ENCODE peak calls at places on chromosomes 6 and 20, in five cellular contexts. E is prostate gland; C is A549; T is CD4-positive, alpha-beta T cell; H is IMR-90. S is an unnamed sample.

GRCh38 chr6:156809034-156809433 is 31.9 kb downstream of the ARID1B start:
- DNase-seq in E (no peak), C (no peak), T (no peak), H (peak; percentile 55), S (peak; percentile 71)

GRCh38 chr6:35605600-35605999 is 83.1 kb downstream of the FKBP5 start:
- DNase-seq in E (no peak), C (no peak), T (no peak), H (no peak), S (no peak)

GRCh38 chr20:23157741-23158140 is 71.6 kb upstream of the CD93 start:
- DNase-seq in E (no peak), C (no peak), T (no peak), H (no peak), S (no peak)

GRCh38 chr20:1335961-1336698 is 7.2 kb upstream of the SDCBP2 start:
- DNase-seq in E (no peak), C (no peak), T (no peak), H (no peak), S (no peak)

GRCh38 chr20:40497781-40498691 is 191.0 kb downstream of the MAFB start:
- DNase-seq in E (no peak), C (no peak), T (no peak), H (no peak), S (peak; percentile 94)

GRCh38 chr20:35171753-35172433 is at the start of gene PROCR:
- DNase-seq in E (peak; percentile 86), C (peak; percentile 94), T (no peak), H (peak; percentile 90), S (peak; percentile 60)

GRCh38 chr6:163730496-163731210 is 316.1 kb downstream of the QKI start:
- DNase-seq in E (no peak), C (no peak), T (no peak), H (no peak), S (no peak)

GRCh38 chr6:143504369-143504768 is 7.2 kb downstream of the FUCA2 start:
- DNase-seq in E (no peak), C (no peak), T (no peak), H (peak; percentile 36), S (no peak)

GRCh38 chr6:43739642-43740091 is 30.3 kb upstream of the VEGFA start:
- DNase-seq in E (no peak), C (no peak), T (no peak), H (no peak), S (no peak)

GRCh38 chr20:63278661-63279060 is 6.0 kb downstream of the ARFGAP1 start:
- DNase-seq in E (no peak), C (no peak), T (no peak), H (no peak), S (no peak)
- TF ChIP-seq CTCF in E (no peak), C (no peak), T (no peak), H (no peak), S (no peak)

GRCh38 chr6:124073820-124074587 is 270.3 kb downstream of the NKAIN2 start:
- DNase-seq in E (no peak), C (no peak), T (no peak), H (no peak), S (no peak)
- TF ChIP-seq CTCF in E (no peak), C (no peak), T (no peak), H (no peak), S (no peak)

GRCh38 chr6:99458319-99458718 is 33.2 kb upstream of the PNISR start:
- DNase-seq in E (no peak), C (no peak), T (no peak), H (peak; percentile 44), S (no peak)
- TF ChIP-seq CTCF in E (no peak), C (no peak), T (no peak), H (peak; percentile 32), S (no peak)

GRCh38 chr20:24492031-24492607 is 22.7 kb downstream of the SYNDIG1 start:
- DNase-seq in E (no peak), C (peak; percentile 18), T (no peak), H (no peak), S (no peak)
- TF ChIP-seq CTCF in E (no peak), C (no peak), T (no peak), H (no peak), S (no peak)

GRCh38 chr6:84243240-84243639 is 15.8 kb upstream of the CEP162 start:
- DNase-seq in E (no peak), C (no peak), T (no peak), H (no peak), S (no peak)
- TF ChIP-seq CTCF in E (no peak), C (no peak), T (no peak), H (no peak), S (no peak)

GRCh38 chr6:132126150-132126549 is 175.0 kb upstream of the CCN2 start:
- DNase-seq in E (no peak), C (no peak), T (no peak), H (no peak), S (no peak)
- TF ChIP-seq CTCF in E (no peak), C (no peak), T (no peak), H (no peak), S (no peak)